ENCODE peak calls at places on chromosomes 16 and 17, in four cellular contexts. T is A549, C is GM23338, J is ovary. Z is an unnamed sample.

GRCh38 chr17:50459756-50460155 is 8.9 kb downstream of the CHAD start:
- DNase-seq in J (no peak), C (no peak), T (no peak), Z (no peak)

GRCh38 chr17:17506893-17507464 is 10.8 kb upstream of the RASD1 start:
- DNase-seq in J (no peak), T (no peak), C (no peak), Z (peak; percentile 83)

GRCh38 chr17:37702605-37703004 is 42.3 kb downstream of the HNF1B start:
- DNase-seq in C (no peak), T (peak; percentile 77), J (no peak), Z (no peak)

GRCh38 chr17:64276961-64277505 is 14.0 kb upstream of the TEX2 start:
- DNase-seq in T (no peak), J (no peak), C (no peak), Z (no peak)

GRCh38 chr17:47332287-47332686 is 8.5 kb downstream of the EFCAB13 start:
- DNase-seq in T (no peak), C (no peak), J (no peak), Z (no peak)

GRCh38 chr17:51366866-51367265 is 106.5 kb downstream of the UTP18 start:
- DNase-seq in C (no peak), J (no peak), T (no peak), Z (no peak)

GRCh38 chr17:40854175-40854814 is 12.7 kb downstream of the KRT12 start:
- DNase-seq in T (peak; percentile 71), J (no peak), C (no peak), Z (no peak)

GRCh38 chr16:23071202-23072083 is 77.8 kb downstream of the USP31 start:
- DNase-seq in J (no peak), C (no peak), T (no peak), Z (no peak)

GRCh38 chr17:32859857-32860525 is 16.9 kb downstream of the MYO1D start:
- DNase-seq in J (no peak), T (no peak), C (no peak), Z (no peak)

GRCh38 chr16:4097826-4098240 is 18.4 kb downstream of the ADCY9 start:
- DNase-seq in C (peak; percentile 51), J (no peak), T (no peak), Z (no peak)

GRCh38 chr16:1174477-1175357 is 21.8 kb downstream of the CACNA1H start:
- DNase-seq in J (no peak), C (no peak), T (no peak), Z (no peak)

GRCh38 chr17:50180066-50180465 is 14.3 kb downstream of the SGCA start:
- DNase-seq in T (no peak), C (no peak), J (no peak), Z (no peak)

GRCh38 chr17:80892900-80893603 is 98.6 kb upstream of the CHMP6 start:
- DNase-seq in C (no peak), T (peak; percentile 60), J (no peak), Z (no peak)

GRCh38 chr17:55458287-55458900 is 36.8 kb upstream of the MMD start:
- DNase-seq in J (no peak), T (no peak), C (no peak), Z (no peak)

GRCh38 chr17:33091271-33091670 is 99.6 kb downstream of the SPACA3 start:
- DNase-seq in C (no peak), T (no peak), J (no peak), Z (no peak)

GRCh38 chr16:81702506-81702905 is 76.6 kb upstream of the PLCG2 start:
- DNase-seq in C (no peak), J (no peak), T (no peak), Z (no peak)

GRCh38 chr16:77937473-77938195 is 84.7 kb upstream of the CLEC3A start:
- DNase-seq in C (no peak), T (no peak), J (no peak), Z (no peak)

GRCh38 chr16:48317614-48318013 is 67.6 kb downstream of the SIAH1 start:
- DNase-seq in T (no peak), J (no peak), C (no peak), Z (no peak)

GRCh38 chr16:2229091-2229490 is 5.7 kb downstream of the E4F1 start:
- DNase-seq in J (no peak), T (no peak), C (no peak), Z (peak; percentile 66)

GRCh38 chr17:36203335-36203734 is 6.8 kb upstream of the CCL3L1 start:
- DNase-seq in J (no peak), T (no peak), C (no peak), Z (no peak)

GRCh38 chr16:88631384-88631783 is 7.0 kb upstream of the IL17C start:
- DNase-seq in J (no peak), T (no peak), C (no peak), Z (no peak)

GRCh38 chr17:65489413-65490170 is 71.9 kb downstream of the AXIN2 start:
- DNase-seq in T (no peak), C (no peak), J (no peak), Z (peak; percentile 6)

GRCh38 chr17:81954131-81955057 is 6.6 kb downstream of the NOTUM start:
- DNase-seq in T (no peak), C (no peak), J (no peak), Z (no peak)

GRCh38 chr16:71441348-71441781 is 489 bp downstream of the TLE7 start:
- DNase-seq in C (peak; percentile 84), T (no peak), J (no peak), Z (peak; percentile 31)

GRCh38 chr16:55323637-55324490 is at the start of gene IRX6:
- DNase-seq in C (peak; percentile 90), T (peak; percentile 14), J (no peak), Z (peak; percentile 28)

GRCh38 chr16:57565461-57565860 is 23.0 kb downstream of the ADGRG5 start:
- DNase-seq in T (no peak), C (no peak), J (no peak), Z (no peak)

GRCh38 chr17:35788504-35788998 is 6.9 kb downstream of the MMP28 start:
- DNase-seq in J (no peak), T (peak; percentile 91), C (no peak), Z (no peak)

GRCh38 chr17:76968707-76969597 is 100.7 kb downstream of the MGAT5B start:
- DNase-seq in T (no peak), C (peak; percentile 99), J (no peak), Z (no peak)

GRCh38 chr16:88772871-88773811 is 11.9 kb downstream of the PIEZO1 start:
- DNase-seq in C (no peak), J (peak; percentile 65), T (no peak), Z (peak; percentile 70)

GRCh38 chr17:42767512-42767911 is 5.7 kb upstream of the VPS25 start:
- DNase-seq in T (no peak), J (no peak), C (no peak), Z (no peak)

GRCh38 chr16:19722269-19722952 is 4.3 kb downstream of the IQCK start:
- DNase-seq in J (no peak), C (no peak), T (no peak), Z (no peak)

DNA sequence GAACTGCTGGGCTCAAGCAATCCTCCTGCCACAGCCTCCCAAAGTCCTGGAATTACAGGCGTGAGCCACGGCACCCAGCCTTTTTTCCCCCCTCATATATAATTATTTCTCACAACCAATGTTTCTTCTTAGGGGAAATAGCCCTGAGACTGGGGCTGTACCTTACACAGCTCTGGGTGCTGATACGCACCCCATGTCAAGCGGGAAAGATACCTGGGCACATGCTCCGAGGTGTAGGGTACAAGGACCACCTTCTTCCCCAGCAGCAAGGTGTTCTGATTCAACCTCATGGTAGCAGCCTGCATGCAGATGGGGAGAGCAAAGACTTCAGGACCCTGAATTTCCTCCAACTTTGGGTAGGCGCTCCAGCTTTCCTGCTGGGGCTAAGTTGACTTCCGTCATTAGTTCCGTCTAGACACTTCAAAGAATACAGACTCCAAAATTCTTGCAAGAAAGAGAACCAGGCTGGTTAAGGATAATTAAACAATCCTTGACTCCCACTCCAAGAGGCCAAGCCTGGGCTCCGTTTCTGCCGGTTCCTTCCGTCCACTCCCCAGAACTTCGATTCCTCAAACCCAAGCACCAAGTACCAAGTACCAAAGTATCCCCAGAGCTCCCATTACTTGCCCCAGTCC is 619 bp downstream of the NAT9 start:
- DNase-seq in C (no peak), J (no peak), T (no peak), Z (no peak)
- H3K4me1 ChIP-seq in C (peaks cover 12% of the 10 kb centered on the region), J (peaks cover 7% of the 10 kb centered on the region), T (peaks cover 31% of the 10 kb centered on the region), Z (peaks cover 21% of the 10 kb centered on the region)

GRCh38 chr17:45234641-45235040 is 13.0 kb downstream of the FMNL1 start:
- DNase-seq in T (no peak), J (no peak), C (peak; percentile 90), Z (no peak)
- TF ChIP-seq CTCF in T (peak; percentile 52), J (no peak), C (peak; percentile 67), Z (no peak)

GRCh38 chr16:85358704-85359146 is 246.5 kb upstream of the CIBAR2 start:
- DNase-seq in J (no peak), T (no peak), C (no peak), Z (no peak)

GRCh38 chr16:85362443-85362842 is 250.2 kb upstream of the CIBAR2 start:
- DNase-seq in T (no peak), C (no peak), J (no peak), Z (no peak)

GRCh38 chr16:85361441-85362118 is 249.3 kb upstream of the CIBAR2 start:
- DNase-seq in J (no peak), C (no peak), T (no peak), Z (peak; percentile 82)

GRCh38 chr16:85359147-85359822 is 247.0 kb upstream of the CIBAR2 start:
- DNase-seq in C (no peak), J (no peak), T (no peak), Z (peak; percentile 54)

GRCh38 chr16:85360323-85361277 is 248.3 kb upstream of the CIBAR2 start:
- DNase-seq in T (no peak), J (no peak), C (no peak), Z (peak; percentile 87)
- H3K4me1 ChIP-seq in T (peaks cover 5% of the 10 kb centered on the region), J (peaks cover 6% of the 10 kb centered on the region), C (no peaks in the 10 kb centered on the region), Z (peaks cover 23% of the 10 kb centered on the region)

GRCh38 chr16:11972128-11972527 is 4.4 kb upstream of the SNX29 start:
- DNase-seq in J (no peak), T (no peak), C (peak; percentile 66), Z (no peak)
- TF ChIP-seq CTCF in J (no peak), T (peak; percentile 31), C (peak; percentile 53), Z (no peak)

GRCh38 chr17:1947229-1947742 is 77.8 kb downstream of the RTN4RL1 start:
- DNase-seq in T (no peak), C (no peak), J (no peak), Z (no peak)
- H3K4me1 ChIP-seq in T (no peaks in the 10 kb centered on the region), C (no peaks in the 10 kb centered on the region), J (no peaks in the 10 kb centered on the region), Z (no peaks in the 10 kb centered on the region)

GRCh38 chr17:45740553-45741330 is 43.4 kb upstream of the CRHR1 start:
- DNase-seq in T (peak; percentile 77), C (peak; percentile 97), J (no peak), Z (no peak)
- TF ChIP-seq CTCF in T (no peak), C (no peak), J (no peak), Z (no peak)

Z was measured in pancreas.